ENCODE peak calls at places on chromosomes 3 and 15, in six cellular contexts. C is SK-N-SH, Z is HL-60, F is endodermal cell, K is kidney epithelial cell, I is hepatocyte. L is an unnamed sample.

GRCh38 chr15:52117549-52117948 is 5.0 kb upstream of the BCL2L10 start:
- DNase-seq in Z (no peak), C (no peak), F (no peak), K (no peak), I (no peak), L (no peak)

GRCh38 chr3:46931631-46932441 is 44.7 kb downstream of the CCDC12 start:
- DNase-seq in C (peak; percentile 43), F (no peak), K (no peak), Z (peak; percentile 44), I (peak; percentile 59), L (no peak)

GRCh38 chr3:38003371-38003816 is 12.8 kb downstream of the VILL start:
- DNase-seq in I (peak; percentile 80), K (no peak), F (peak; percentile 95), C (peak; percentile 90), Z (peak; percentile 60), L (no peak)

GRCh38 chr3:194730369-194730768 is 44.7 kb downstream of the FAM43A start:
- DNase-seq in Z (no peak), K (no peak), C (no peak), I (peak; percentile 44), F (no peak), L (peak; percentile 89)

GRCh38 chr15:39661776-39662175 is 80.9 kb downstream of the THBS1 start:
- DNase-seq in Z (no peak), I (no peak), K (no peak), C (no peak), F (no peak), L (peak; percentile 54)

GRCh38 chr15:55530861-55531313 is 22.9 kb upstream of the DNAAF4 start:
- DNase-seq in Z (no peak), K (peak; percentile 78), F (no peak), C (no peak), I (peak; percentile 23), L (peak; percentile 71)

GRCh38 chr15:80423215-80423614 is 19.0 kb downstream of the ARNT2 start:
- DNase-seq in K (no peak), Z (no peak), C (no peak), I (no peak), F (no peak), L (peak; percentile 23)

GRCh38 chr3:30141927-30142326 is 464.5 kb upstream of the TGFBR2 start:
- DNase-seq in K (no peak), I (no peak), C (peak; percentile 12), Z (no peak), F (no peak), L (no peak)

GRCh38 chr3:48594431-48595049 is 589 bp downstream of the COL7A1 start:
- DNase-seq in F (peak; percentile 65), K (no peak), C (peak; percentile 49), I (no peak), Z (no peak), L (no peak)

GRCh38 chr15:99414755-99415731 is 150.7 kb upstream of the MEF2A start:
- DNase-seq in I (no peak), K (no peak), Z (no peak), F (peak; percentile 35), C (peak; percentile 13), L (peak; percentile 44)

GRCh38 chr3:193945126-193945525 is 190.8 kb upstream of the HES1 start:
- DNase-seq in C (no peak), I (no peak), Z (no peak), F (no peak), K (no peak), L (no peak)

GRCh38 chr3:153927107-153927506 is 194.1 kb upstream of the ARHGEF26 start:
- DNase-seq in I (peak; percentile 38), Z (no peak), F (no peak), C (no peak), K (peak; percentile 31), L (peak; percentile 69)

GRCh38 chr3:185069583-185070030 is 83.3 kb downstream of the C3orf70 start:
- DNase-seq in F (peak; percentile 94), C (peak; percentile 51), I (peak; percentile 29), Z (no peak), K (no peak), L (no peak)

GRCh38 chr3:76768912-76769311 is 271.0 kb upstream of the ROBO2 start:
- DNase-seq in F (no peak), I (no peak), Z (no peak), C (no peak), K (no peak), L (no peak)

GRCh38 chr3:157856078-157856939 is 249.9 kb downstream of the SHOX2 start:
- DNase-seq in C (no peak), K (no peak), I (no peak), Z (no peak), F (no peak), L (peak; percentile 84)

GRCh38 chr15:81608309-81608829 is 234.4 kb upstream of the TMC3 start:
- DNase-seq in Z (no peak), K (no peak), C (no peak), F (no peak), I (no peak), L (no peak)
- H3K4me3 ChIP-seq in Z (no peak overlapping the region), K (no peak overlapping the region), C (no peak overlapping the region), F (no peak overlapping the region), I (no peak overlapping the region), L (no peak overlapping the region)

GRCh38 chr3:181700168-181701087 is 11.3 kb upstream of the SOX2 start:
- DNase-seq in Z (peak; percentile 53), I (peak; percentile 89), F (peak; percentile 89), K (peak; percentile 38), C (peak; percentile 87), L (peak; percentile 70)
- H3K27me3 ChIP-seq in Z (peaks cover 65% of the 10 kb centered on the region), I (peaks cover 94% of the 10 kb centered on the region), F (peaks cover 78% of the 10 kb centered on the region), K (peaks cover 79% of the 10 kb centered on the region), C (no peaks in the 10 kb centered on the region), L (no peaks in the 10 kb centered on the region)

DNA sequence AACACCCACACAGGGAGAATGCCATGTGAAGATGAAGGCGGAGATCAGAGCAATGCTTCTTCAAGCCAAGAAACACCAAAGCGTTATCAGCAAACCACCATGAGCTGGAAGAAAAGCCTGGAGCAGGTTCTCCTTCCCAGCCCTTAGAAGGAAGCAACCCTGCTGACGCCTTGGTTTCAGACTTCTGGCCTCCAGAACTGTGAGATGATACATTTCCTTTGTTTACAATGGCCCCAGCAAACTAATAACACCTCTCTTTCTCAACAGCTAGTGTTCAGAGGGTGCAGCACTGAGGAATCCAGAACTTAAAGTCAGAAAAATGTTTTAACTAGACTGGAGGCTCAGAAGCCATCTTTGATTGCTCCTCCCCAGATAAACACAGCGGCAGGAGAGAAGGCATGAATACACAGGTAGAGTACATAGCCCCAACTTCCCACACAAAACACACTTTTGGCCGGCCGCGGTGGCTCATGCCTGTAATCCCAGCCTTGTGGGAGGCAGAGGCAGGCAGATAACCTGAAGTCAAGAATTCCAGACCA is 132.4 kb upstream of the LPP start:
- DNase-seq in F (no peak), C (no peak), Z (no peak), I (peak; percentile 59), K (no peak), L (peak; percentile 82)
- H3K4me3 ChIP-seq in F (no peak overlapping the region), C (no peak overlapping the region), Z (no peak overlapping the region), I (no peak overlapping the region), K (no peak overlapping the region), L (no peak overlapping the region)

GRCh38 chr3:127274200-127274599 is 13.6 kb downstream of the PRR20G start:
- DNase-seq in F (no peak), I (no peak), C (no peak), K (no peak), Z (no peak), L (no peak)
- H3K27me3 ChIP-seq in F (no peaks in the 10 kb centered on the region), I (no peaks in the 10 kb centered on the region), C (no peaks in the 10 kb centered on the region), K (no peaks in the 10 kb centered on the region), Z (peaks cover 2% of the 10 kb centered on the region), L (no peaks in the 10 kb centered on the region)

GRCh38 chr3:177196473-177197040 is 725 bp downstream of the TBL1XR1 start:
- DNase-seq in I (peak; percentile 49), F (peak; percentile 68), C (peak; percentile 79), K (no peak), Z (peak; percentile 46), L (no peak)

GRCh38 chr3:177193706-177194268 is 3.5 kb downstream of the TBL1XR1 start:
- DNase-seq in Z (no peak), C (no peak), K (no peak), I (no peak), F (no peak), L (no peak)

GRCh38 chr3:177195941-177196472 is 1.3 kb downstream of the TBL1XR1 start:
- DNase-seq in Z (peak; percentile 60), K (no peak), F (no peak), C (no peak), I (no peak), L (no peak)

GRCh38 chr3:177195242-177195940 is 1.9 kb downstream of the TBL1XR1 start:
- DNase-seq in Z (peak; percentile 24), C (peak; percentile 36), I (peak; percentile 55), F (peak; percentile 62), K (no peak), L (peak; percentile 50)

DNA sequence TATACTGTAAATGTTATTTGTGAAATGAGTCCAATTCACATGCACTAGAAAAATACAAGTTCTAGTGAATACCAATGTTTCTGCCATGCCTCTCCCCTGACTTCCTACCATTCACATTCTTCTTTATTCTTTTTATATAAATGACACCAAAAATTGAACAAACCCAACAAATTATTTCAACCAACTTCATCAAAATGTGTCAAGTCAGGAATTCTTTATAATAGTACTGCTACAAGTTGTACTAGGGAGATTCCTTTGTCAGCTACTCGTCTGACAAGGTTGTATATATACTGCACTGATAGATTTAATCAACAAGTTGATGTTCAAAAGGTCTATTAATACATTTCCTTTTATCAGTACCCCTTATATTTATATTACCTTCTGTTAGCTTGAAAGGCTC is 3.0 kb downstream of the TBL1XR1 start:
- DNase-seq in C (no peak), I (no peak), K (no peak), Z (no peak), F (no peak), L (no peak)
- H3K4me3 ChIP-seq in C (no peak overlapping the region), I (peak overlapping the region; percentile 100), K (peak overlapping the region; percentile 78), Z (peak overlapping the region; percentile 49), F (peak overlapping the region; percentile 100), L (no peak overlapping the region)

GRCh38 chr3:165195226-165195625 is 958 bp downstream of the SLITRK3 start:
- DNase-seq in C (peak; percentile 8), Z (no peak), K (no peak), I (no peak), F (peak; percentile 68), L (no peak)

GRCh38 chr3:165193392-165194268 is 2.6 kb downstream of the SLITRK3 start:
- DNase-seq in C (peak; percentile 8), K (no peak), Z (no peak), F (peak; percentile 69), I (no peak), L (no peak)

GRCh38 chr3:165196577-165197561 is 685 bp upstream of the SLITRK3 start:
- DNase-seq in Z (no peak), F (peak; percentile 71), C (peak; percentile 50), K (no peak), I (peak; percentile 31), L (no peak)

GRCh38 chr3:165194477-165195135 is 1.6 kb downstream of the SLITRK3 start:
- DNase-seq in I (no peak), Z (no peak), K (no peak), F (peak; percentile 59), C (peak; percentile 25), L (no peak)

GRCh38 chr3:165195628-165196576 is at the start of gene SLITRK3:
- DNase-seq in C (peak; percentile 38), F (peak; percentile 75), K (no peak), I (peak; percentile 19), Z (no peak), L (no peak)
- H3K27me3 ChIP-seq in C (peaks cover 50% of the 10 kb centered on the region), F (peaks cover 83% of the 10 kb centered on the region), K (peaks cover 50% of the 10 kb centered on the region), I (peaks cover 72% of the 10 kb centered on the region), Z (peaks cover 35% of the 10 kb centered on the region), L (peaks cover 39% of the 10 kb centered on the region)

GRCh38 chr3:138114431-138114918 is 933 bp downstream of the DZIP1L start:
- DNase-seq in I (peak; percentile 18), F (peak; percentile 78), C (peak; percentile 64), Z (no peak), K (no peak), L (no peak)
- H3K4me3 ChIP-seq in I (peak overlapping the region; percentile 62), F (peak overlapping the region; percentile 86), C (peak overlapping the region; percentile 85), Z (peak overlapping the region; percentile 83), K (peak overlapping the region; percentile 68), L (peak overlapping the region; percentile 64)

L was measured in bronchial epithelial cell.